ENCODE peak calls at places on chromosomes 1 and 21, in nine cellular contexts. One of them, this sample, is unnamed. For H3K4me1, the result is how much of the 10 kb centered on the place peaks cover.

GRCh38 chr1:84700065-84700464 is 9.8 kb upstream of the SSX2IP start:
- DNase-seq in OCI-LY7: peak
- DNase-seq in hepatocyte: no peak
- DNase-seq in adipocyte: no peak
- DNase-seq in heart left ventricle: no peak
- DNase-seq in upper lobe of right lung: no peak
- DNase-seq in CD8-positive, alpha-beta memory T cell: no peak
- DNase-seq in stomach: no peak
- DNase-seq in lower lobe of right lung: no peak
- DNase-seq in this sample: no peak

GRCh38 chr1:204376919-204377799 is 17.4 kb upstream of the PLEKHA6 start:
- DNase-seq in stomach: peak
- DNase-seq in upper lobe of right lung: no peak
- DNase-seq in CD8-positive, alpha-beta memory T cell: no peak
- DNase-seq in lower lobe of right lung: no peak
- DNase-seq in heart left ventricle: no peak
- DNase-seq in OCI-LY7: no peak
- DNase-seq in hepatocyte: peak
- DNase-seq in adipocyte: no peak
- DNase-seq in this sample: peak

GRCh38 chr1:212916395-212917133 is 33.8 kb upstream of the VASH2 start:
- DNase-seq in CD8-positive, alpha-beta memory T cell: no peak
- DNase-seq in adipocyte: no peak
- DNase-seq in heart left ventricle: peak
- DNase-seq in stomach: peak
- DNase-seq in OCI-LY7: no peak
- DNase-seq in hepatocyte: peak
- DNase-seq in lower lobe of right lung: peak
- DNase-seq in upper lobe of right lung: peak
- DNase-seq in this sample: peak

GRCh38 chr1:109490934-109491302 is 3.0 kb upstream of the CYB561D1 start:
- DNase-seq in OCI-LY7: no peak
- DNase-seq in heart left ventricle: peak
- DNase-seq in hepatocyte: no peak
- DNase-seq in CD8-positive, alpha-beta memory T cell: no peak
- DNase-seq in adipocyte: no peak
- DNase-seq in stomach: no peak
- DNase-seq in upper lobe of right lung: no peak
- DNase-seq in lower lobe of right lung: no peak
- DNase-seq in this sample: no peak

GRCh38 chr21:44487831-44488230 is 32.5 kb downstream of the LRRC3 start:
- DNase-seq in stomach: no peak
- DNase-seq in adipocyte: peak
- DNase-seq in hepatocyte: peak
- DNase-seq in heart left ventricle: no peak
- DNase-seq in OCI-LY7: peak
- DNase-seq in lower lobe of right lung: no peak
- DNase-seq in CD8-positive, alpha-beta memory T cell: peak
- DNase-seq in upper lobe of right lung: no peak
- DNase-seq in this sample: no peak

GRCh38 chr21:43726686-43727570 is 8.0 kb downstream of the PDXK start:
- DNase-seq in heart left ventricle: peak
- DNase-seq in CD8-positive, alpha-beta memory T cell: no peak
- DNase-seq in adipocyte: no peak
- DNase-seq in lower lobe of right lung: peak
- DNase-seq in hepatocyte: no peak
- DNase-seq in OCI-LY7: no peak
- DNase-seq in upper lobe of right lung: peak
- DNase-seq in stomach: no peak
- DNase-seq in this sample: no peak

GRCh38 chr1:114298059-114298458 is 144.4 kb upstream of the SYT6 start:
- DNase-seq in upper lobe of right lung: no peak
- DNase-seq in OCI-LY7: no peak
- DNase-seq in heart left ventricle: no peak
- DNase-seq in stomach: no peak
- DNase-seq in lower lobe of right lung: no peak
- DNase-seq in hepatocyte: no peak
- DNase-seq in adipocyte: no peak
- DNase-seq in CD8-positive, alpha-beta memory T cell: no peak
- DNase-seq in this sample: no peak

GRCh38 chr1:9075023-9075422 is 5.6 kb upstream of the SLC2A5 start:
- DNase-seq in heart left ventricle: no peak
- DNase-seq in adipocyte: no peak
- DNase-seq in upper lobe of right lung: no peak
- DNase-seq in stomach: no peak
- DNase-seq in lower lobe of right lung: no peak
- DNase-seq in CD8-positive, alpha-beta memory T cell: no peak
- DNase-seq in hepatocyte: no peak
- DNase-seq in OCI-LY7: peak
- DNase-seq in this sample: no peak

GRCh38 chr1:183783896-183784637 is 20.9 kb upstream of the RGL1 start:
- DNase-seq in adipocyte: peak
- DNase-seq in CD8-positive, alpha-beta memory T cell: no peak
- DNase-seq in lower lobe of right lung: no peak
- DNase-seq in heart left ventricle: peak
- DNase-seq in hepatocyte: peak
- DNase-seq in OCI-LY7: no peak
- DNase-seq in upper lobe of right lung: no peak
- DNase-seq in stomach: peak
- DNase-seq in this sample: no peak

DNA sequence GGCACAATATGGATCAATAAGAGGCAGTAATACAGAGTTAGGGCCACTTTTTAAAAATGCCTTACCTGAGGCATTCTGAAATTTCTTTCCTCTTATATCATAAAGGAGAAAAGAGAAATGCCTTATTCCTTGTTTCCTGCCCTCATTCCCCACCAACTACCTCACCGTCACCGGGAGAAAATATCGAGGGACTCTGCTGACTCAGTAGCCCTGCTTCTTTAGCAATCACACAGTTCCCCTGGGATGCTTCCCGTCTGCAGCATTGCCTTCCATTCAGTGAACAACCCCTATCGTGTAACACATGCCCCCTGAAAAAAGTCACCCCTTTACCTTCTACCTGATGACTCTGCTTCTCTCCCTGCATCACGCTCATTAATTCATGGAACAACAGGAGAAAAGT is 50.9 kb downstream of the WDR64 start:
- DNase-seq in CD8-positive, alpha-beta memory T cell: no peak
- DNase-seq in adipocyte: peak
- DNase-seq in hepatocyte: no peak
- DNase-seq in OCI-LY7: no peak
- DNase-seq in stomach: no peak
- DNase-seq in lower lobe of right lung: no peak
- DNase-seq in upper lobe of right lung: no peak
- DNase-seq in heart left ventricle: no peak
- DNase-seq in this sample: no peak
- H3K4me1 ChIP-seq in CD8-positive, alpha-beta memory T cell: under half
- H3K4me1 ChIP-seq in adipocyte: under half
- H3K4me1 ChIP-seq in hepatocyte: under half
- H3K4me1 ChIP-seq in OCI-LY7: under half
- H3K4me1 ChIP-seq in stomach: under half
- H3K4me1 ChIP-seq in lower lobe of right lung: under half
- H3K4me1 ChIP-seq in upper lobe of right lung: under half
- H3K4me1 ChIP-seq in heart left ventricle: under half
- H3K4me1 ChIP-seq in this sample: under half

GRCh38 chr1:81430236-81430635 is 370.5 kb upstream of the ADGRL2 start:
- DNase-seq in heart left ventricle: no peak
- DNase-seq in OCI-LY7: no peak
- DNase-seq in lower lobe of right lung: no peak
- DNase-seq in CD8-positive, alpha-beta memory T cell: no peak
- DNase-seq in adipocyte: no peak
- DNase-seq in hepatocyte: no peak
- DNase-seq in stomach: no peak
- DNase-seq in upper lobe of right lung: no peak
- DNase-seq in this sample: no peak

GRCh38 chr1:81433676-81434075 is 367.1 kb upstream of the ADGRL2 start:
- DNase-seq in CD8-positive, alpha-beta memory T cell: no peak
- DNase-seq in OCI-LY7: no peak
- DNase-seq in adipocyte: no peak
- DNase-seq in upper lobe of right lung: no peak
- DNase-seq in stomach: no peak
- DNase-seq in heart left ventricle: no peak
- DNase-seq in hepatocyte: no peak
- DNase-seq in lower lobe of right lung: no peak
- DNase-seq in this sample: no peak

GRCh38 chr1:81430955-81431646 is 369.6 kb upstream of the ADGRL2 start:
- DNase-seq in upper lobe of right lung: no peak
- DNase-seq in adipocyte: no peak
- DNase-seq in hepatocyte: no peak
- DNase-seq in stomach: no peak
- DNase-seq in OCI-LY7: no peak
- DNase-seq in heart left ventricle: no peak
- DNase-seq in lower lobe of right lung: no peak
- DNase-seq in CD8-positive, alpha-beta memory T cell: no peak
- DNase-seq in this sample: no peak

GRCh38 chr1:81432089-81432488 is 368.6 kb upstream of the ADGRL2 start:
- DNase-seq in adipocyte: peak
- DNase-seq in stomach: no peak
- DNase-seq in lower lobe of right lung: no peak
- DNase-seq in OCI-LY7: no peak
- DNase-seq in hepatocyte: no peak
- DNase-seq in heart left ventricle: no peak
- DNase-seq in CD8-positive, alpha-beta memory T cell: no peak
- DNase-seq in upper lobe of right lung: no peak
- DNase-seq in this sample: no peak

DNA sequence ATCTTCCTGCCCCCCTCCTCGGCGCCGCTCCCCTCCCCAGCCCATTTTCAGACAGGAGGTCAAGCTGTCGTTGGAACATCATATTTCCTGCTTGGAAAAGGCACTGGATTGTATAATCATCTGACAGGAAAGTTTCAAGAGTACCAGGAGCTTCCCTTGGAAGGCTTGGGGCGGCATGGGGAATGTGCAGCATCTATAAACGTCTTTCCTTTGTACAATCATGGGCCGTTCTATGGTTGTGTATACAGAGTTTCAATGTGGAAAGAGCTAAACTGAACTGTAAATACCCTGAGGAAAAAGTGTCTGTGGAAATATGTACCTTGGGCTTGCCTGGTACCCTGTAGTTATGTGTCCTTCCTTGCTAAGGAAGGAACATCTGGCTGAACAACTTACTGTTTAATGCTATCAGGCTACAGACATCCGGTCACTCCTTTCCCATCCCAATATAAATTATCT is 368.1 kb upstream of the ADGRL2 start:
- DNase-seq in upper lobe of right lung: no peak
- DNase-seq in hepatocyte: no peak
- DNase-seq in lower lobe of right lung: no peak
- DNase-seq in OCI-LY7: no peak
- DNase-seq in heart left ventricle: no peak
- DNase-seq in stomach: no peak
- DNase-seq in adipocyte: no peak
- DNase-seq in CD8-positive, alpha-beta memory T cell: no peak
- DNase-seq in this sample: no peak
- H3K4me1 ChIP-seq in upper lobe of right lung: under half
- H3K4me1 ChIP-seq in hepatocyte: under half
- H3K4me1 ChIP-seq in lower lobe of right lung: under half
- H3K4me1 ChIP-seq in OCI-LY7: under half
- H3K4me1 ChIP-seq in heart left ventricle: under half
- H3K4me1 ChIP-seq in stomach: under half
- H3K4me1 ChIP-seq in adipocyte: under half
- H3K4me1 ChIP-seq in CD8-positive, alpha-beta memory T cell: under half
- H3K4me1 ChIP-seq in this sample: under half

GRCh38 chr1:118979754-118980270 is 8.3 kb downstream of the TBX15 start:
- DNase-seq in hepatocyte: no peak
- DNase-seq in upper lobe of right lung: no peak
- DNase-seq in lower lobe of right lung: no peak
- DNase-seq in OCI-LY7: no peak
- DNase-seq in adipocyte: no peak
- DNase-seq in heart left ventricle: no peak
- DNase-seq in CD8-positive, alpha-beta memory T cell: no peak
- DNase-seq in stomach: no peak
- DNase-seq in this sample: no peak
- H3K4me1 ChIP-seq in hepatocyte: under half
- H3K4me1 ChIP-seq in upper lobe of right lung: under half
- H3K4me1 ChIP-seq in lower lobe of right lung: under half
- H3K4me1 ChIP-seq in OCI-LY7: under half
- H3K4me1 ChIP-seq in adipocyte: under half
- H3K4me1 ChIP-seq in heart left ventricle: under half
- H3K4me1 ChIP-seq in CD8-positive, alpha-beta memory T cell: under half
- H3K4me1 ChIP-seq in stomach: under half
- H3K4me1 ChIP-seq in this sample: under half

GRCh38 chr1:155944396-155944728 is 2.9 kb downstream of the RXFP4 start:
- DNase-seq in CD8-positive, alpha-beta memory T cell: no peak
- DNase-seq in upper lobe of right lung: peak
- DNase-seq in hepatocyte: no peak
- DNase-seq in heart left ventricle: no peak
- DNase-seq in stomach: no peak
- DNase-seq in OCI-LY7: peak
- DNase-seq in adipocyte: no peak
- DNase-seq in lower lobe of right lung: no peak
- DNase-seq in this sample: no peak
- H3K4me1 ChIP-seq in CD8-positive, alpha-beta memory T cell: half or more
- H3K4me1 ChIP-seq in upper lobe of right lung: half or more
- H3K4me1 ChIP-seq in hepatocyte: under half
- H3K4me1 ChIP-seq in heart left ventricle: half or more
- H3K4me1 ChIP-seq in stomach: half or more
- H3K4me1 ChIP-seq in OCI-LY7: half or more
- H3K4me1 ChIP-seq in adipocyte: under half
- H3K4me1 ChIP-seq in lower lobe of right lung: half or more
- H3K4me1 ChIP-seq in this sample: under half

GRCh38 chr21:31725202-31725840 is 6.6 kb downstream of the SCAF4 start:
- DNase-seq in lower lobe of right lung: no peak
- DNase-seq in upper lobe of right lung: no peak
- DNase-seq in CD8-positive, alpha-beta memory T cell: no peak
- DNase-seq in stomach: no peak
- DNase-seq in OCI-LY7: no peak
- DNase-seq in hepatocyte: no peak
- DNase-seq in adipocyte: no peak
- DNase-seq in heart left ventricle: no peak
- DNase-seq in this sample: no peak
- H3K4me1 ChIP-seq in lower lobe of right lung: half or more
- H3K4me1 ChIP-seq in upper lobe of right lung: under half
- H3K4me1 ChIP-seq in CD8-positive, alpha-beta memory T cell: half or more
- H3K4me1 ChIP-seq in stomach: half or more
- H3K4me1 ChIP-seq in OCI-LY7: under half
- H3K4me1 ChIP-seq in hepatocyte: under half
- H3K4me1 ChIP-seq in adipocyte: under half
- H3K4me1 ChIP-seq in heart left ventricle: half or more
- H3K4me1 ChIP-seq in this sample: under half

This sample was measured in mucosa of descending colon.